ENCODE peak calls at places on chromosome 22, in five cellular contexts. One of them, this sample, is unnamed.

GRCh38 chr22:41940853-41941765 is 5.8 kb downstream of the CENPM start:
- DNase-seq in amniotic stem cell: peak; percentile 57
- DNase-seq in effector CD4-positive, alpha-beta T cell: peak; percentile 78
- DNase-seq in midbrain: peak; percentile 85
- DNase-seq in HS-5: peak; percentile 88
- DNase-seq in this sample: peak; percentile 54

GRCh38 chr22:39388261-39389011 is 11.1 kb upstream of the TAB1 start:
- DNase-seq in amniotic stem cell: no peak
- DNase-seq in effector CD4-positive, alpha-beta T cell: no peak
- DNase-seq in midbrain: peak; percentile 34
- DNase-seq in HS-5: no peak
- DNase-seq in this sample: no peak

GRCh38 chr22:26769663-26770062 is 112.3 kb downstream of the MIAT start:
- DNase-seq in amniotic stem cell: no peak
- DNase-seq in effector CD4-positive, alpha-beta T cell: no peak
- DNase-seq in midbrain: no peak
- DNase-seq in HS-5: no peak
- DNase-seq in this sample: no peak

GRCh38 chr22:41862160-41862529 is 29.2 kb downstream of the SREBF2 start:
- DNase-seq in amniotic stem cell: no peak
- DNase-seq in effector CD4-positive, alpha-beta T cell: peak; percentile 31
- DNase-seq in midbrain: no peak
- DNase-seq in HS-5: no peak
- DNase-seq in this sample: no peak

GRCh38 chr22:23774114-23774921 is 1.7 kb downstream of the MMP11 start:
- DNase-seq in amniotic stem cell: no peak
- DNase-seq in effector CD4-positive, alpha-beta T cell: no peak
- DNase-seq in midbrain: no peak
- DNase-seq in HS-5: no peak
- DNase-seq in this sample: no peak

GRCh38 chr22:50729391-50730012 is 8.5 kb upstream of the ACR start:
- DNase-seq in amniotic stem cell: no peak
- DNase-seq in effector CD4-positive, alpha-beta T cell: no peak
- DNase-seq in midbrain: no peak
- DNase-seq in HS-5: no peak
- DNase-seq in this sample: no peak

GRCh38 chr22:21936151-21936778 is 16.4 kb downstream of the PPM1F start:
- DNase-seq in amniotic stem cell: no peak
- DNase-seq in effector CD4-positive, alpha-beta T cell: no peak
- DNase-seq in midbrain: peak; percentile 46
- DNase-seq in HS-5: no peak
- DNase-seq in this sample: no peak

GRCh38 chr22:46561435-46561905 is 24.1 kb upstream of the CELSR1 start:
- DNase-seq in amniotic stem cell: no peak
- DNase-seq in effector CD4-positive, alpha-beta T cell: no peak
- DNase-seq in midbrain: no peak
- DNase-seq in HS-5: no peak
- DNase-seq in this sample: no peak

GRCh38 chr22:27990879-27991278 is 71.8 kb upstream of the PITPNB start:
- DNase-seq in amniotic stem cell: no peak
- DNase-seq in effector CD4-positive, alpha-beta T cell: no peak
- DNase-seq in midbrain: no peak
- DNase-seq in HS-5: no peak
- DNase-seq in this sample: no peak

GRCh38 chr22:45421349-45422057 is 8.0 kb downstream of the RIBC2 start:
- DNase-seq in amniotic stem cell: no peak
- DNase-seq in effector CD4-positive, alpha-beta T cell: no peak
- DNase-seq in midbrain: no peak
- DNase-seq in HS-5: no peak
- DNase-seq in this sample: no peak

GRCh38 chr22:19060356-19061009 is 61.7 kb downstream of the DGCR2 start:
- DNase-seq in amniotic stem cell: no peak
- DNase-seq in effector CD4-positive, alpha-beta T cell: no peak
- DNase-seq in midbrain: no peak
- DNase-seq in HS-5: no peak
- DNase-seq in this sample: peak; percentile 54